ENCODE peak calls at places on chromosomes 2 and 18, in five cellular contexts. One of them, this sample, is unnamed.

GRCh38 chr2:239162141-239162821 is 238.5 kb downstream of the HDAC4 start:
- DNase-seq in fibroblast of lung: no peak
- DNase-seq in vagina: no peak
- DNase-seq in upper lobe of right lung: peak; percentile 58
- DNase-seq in right cardiac atrium: no peak
- DNase-seq in this sample: peak; percentile 46

GRCh38 chr2:193103064-193103463 is 908.3 kb upstream of the TMEFF2 start:
- DNase-seq in right cardiac atrium: no peak
- DNase-seq in fibroblast of lung: peak; percentile 34
- DNase-seq in upper lobe of right lung: no peak
- DNase-seq in vagina: no peak
- DNase-seq in this sample: no peak

GRCh38 chr2:100104718-100105677 is 37.4 kb downstream of the AFF3 start:
- DNase-seq in upper lobe of right lung: peak; percentile 66
- DNase-seq in right cardiac atrium: peak; percentile 16
- DNase-seq in vagina: no peak
- DNase-seq in fibroblast of lung: peak; percentile 35
- DNase-seq in this sample: no peak

GRCh38 chr2:188319845-188320244 is 28.2 kb downstream of the GULP1 start:
- DNase-seq in fibroblast of lung: no peak
- DNase-seq in upper lobe of right lung: no peak
- DNase-seq in right cardiac atrium: no peak
- DNase-seq in vagina: no peak
- DNase-seq in this sample: no peak

GRCh38 chr2:84986018-84986417 is 15.1 kb downstream of the KCMF1 start:
- DNase-seq in fibroblast of lung: peak; percentile 36
- DNase-seq in right cardiac atrium: no peak
- DNase-seq in upper lobe of right lung: no peak
- DNase-seq in vagina: no peak
- DNase-seq in this sample: no peak

GRCh38 chr2:231800493-231801091 is 14.3 kb downstream of the COPS7B start:
- DNase-seq in vagina: no peak
- DNase-seq in upper lobe of right lung: no peak
- DNase-seq in right cardiac atrium: no peak
- DNase-seq in fibroblast of lung: peak; percentile 17
- DNase-seq in this sample: no peak

GRCh38 chr2:99571609-99572344 is 82.0 kb upstream of the REV1 start:
- DNase-seq in fibroblast of lung: peak; percentile 48
- DNase-seq in upper lobe of right lung: no peak
- DNase-seq in vagina: no peak
- DNase-seq in right cardiac atrium: no peak
- DNase-seq in this sample: no peak

GRCh38 chr2:128777091-128778045 is 458.7 kb upstream of the HS6ST1 start:
- DNase-seq in vagina: peak; percentile 90
- DNase-seq in upper lobe of right lung: peak; percentile 43
- DNase-seq in right cardiac atrium: no peak
- DNase-seq in fibroblast of lung: no peak
- DNase-seq in this sample: no peak

GRCh38 chr2:196287977-196288538 is 116.7 kb upstream of the STK17B start:
- DNase-seq in upper lobe of right lung: no peak
- DNase-seq in fibroblast of lung: no peak
- DNase-seq in right cardiac atrium: no peak
- DNase-seq in vagina: no peak
- DNase-seq in this sample: no peak

GRCh38 chr2:189304360-189304759 is 124.8 kb upstream of the COL5A2 start:
- DNase-seq in fibroblast of lung: no peak
- DNase-seq in right cardiac atrium: no peak
- DNase-seq in upper lobe of right lung: no peak
- DNase-seq in vagina: no peak
- DNase-seq in this sample: no peak

GRCh38 chr2:153163055-153163454 is 315.5 kb downstream of the RPRM start:
- DNase-seq in vagina: no peak
- DNase-seq in right cardiac atrium: no peak
- DNase-seq in upper lobe of right lung: no peak
- DNase-seq in fibroblast of lung: peak; percentile 16
- DNase-seq in this sample: no peak

GRCh38 chr2:136783856-136784255 is 18.5 kb downstream of the THSD7B start:
- DNase-seq in fibroblast of lung: no peak
- DNase-seq in upper lobe of right lung: no peak
- DNase-seq in right cardiac atrium: no peak
- DNase-seq in vagina: no peak
- DNase-seq in this sample: no peak

GRCh38 chr2:159921752-159922404 is 123.9 kb upstream of the CD302 start:
- DNase-seq in fibroblast of lung: peak; percentile 54
- DNase-seq in right cardiac atrium: peak; percentile 78
- DNase-seq in vagina: no peak
- DNase-seq in upper lobe of right lung: peak; percentile 90
- DNase-seq in this sample: peak; percentile 54

GRCh38 chr2:25497862-25498407 is 156.2 kb upstream of the DNMT3A start:
- DNase-seq in right cardiac atrium: no peak
- DNase-seq in fibroblast of lung: no peak
- DNase-seq in vagina: no peak
- DNase-seq in upper lobe of right lung: no peak
- DNase-seq in this sample: no peak

GRCh38 chr2:241014224-241014623 is 15.8 kb downstream of the SNED1 start:
- DNase-seq in right cardiac atrium: no peak
- DNase-seq in upper lobe of right lung: peak; percentile 20
- DNase-seq in vagina: peak; percentile 64
- DNase-seq in fibroblast of lung: no peak
- DNase-seq in this sample: no peak

GRCh38 chr2:203744091-203744490 is 37.7 kb downstream of the CD28 start:
- DNase-seq in fibroblast of lung: no peak
- DNase-seq in vagina: no peak
- DNase-seq in upper lobe of right lung: no peak
- DNase-seq in right cardiac atrium: no peak
- DNase-seq in this sample: no peak

GRCh38 chr2:85713836-85714235 is 19.7 kb downstream of the GNLY start:
- DNase-seq in upper lobe of right lung: peak; percentile 86
- DNase-seq in vagina: no peak
- DNase-seq in right cardiac atrium: no peak
- DNase-seq in fibroblast of lung: no peak
- DNase-seq in this sample: no peak

GRCh38 chr18:73683618-73684238 is 463.9 kb downstream of the FBXO15 start:
- DNase-seq in fibroblast of lung: peak; percentile 41
- DNase-seq in upper lobe of right lung: no peak
- DNase-seq in right cardiac atrium: no peak
- DNase-seq in vagina: no peak
- DNase-seq in this sample: no peak

GRCh38 chr2:85164145-85164559 is 31.0 kb downstream of the TCF7L1 start:
- DNase-seq in vagina: no peak
- DNase-seq in upper lobe of right lung: no peak
- DNase-seq in fibroblast of lung: no peak
- DNase-seq in right cardiac atrium: no peak
- DNase-seq in this sample: no peak

GRCh38 chr18:26383454-26384270 is 157.4 kb downstream of the TAF4B start:
- DNase-seq in upper lobe of right lung: no peak
- DNase-seq in vagina: no peak
- DNase-seq in fibroblast of lung: peak; percentile 53
- DNase-seq in right cardiac atrium: no peak
- DNase-seq in this sample: no peak

GRCh38 chr2:178976351-178976750 is 73.6 kb downstream of the CCDC141 start:
- DNase-seq in upper lobe of right lung: no peak
- DNase-seq in vagina: no peak
- DNase-seq in right cardiac atrium: no peak
- DNase-seq in fibroblast of lung: no peak
- DNase-seq in this sample: no peak

GRCh38 chr2:73176881-73177644 is 25.3 kb upstream of the NOTO start:
- DNase-seq in right cardiac atrium: peak; percentile 93
- DNase-seq in fibroblast of lung: peak; percentile 69
- DNase-seq in vagina: no peak
- DNase-seq in upper lobe of right lung: peak; percentile 95
- DNase-seq in this sample: peak; percentile 95

GRCh38 chr2:73176205-73176880 is 26.0 kb upstream of the NOTO start:
- DNase-seq in vagina: no peak
- DNase-seq in right cardiac atrium: peak; percentile 21
- DNase-seq in fibroblast of lung: no peak
- DNase-seq in upper lobe of right lung: no peak
- DNase-seq in this sample: peak; percentile 29

GRCh38 chr2:73174244-73174643 is 28.1 kb upstream of the NOTO start:
- DNase-seq in upper lobe of right lung: no peak
- DNase-seq in fibroblast of lung: no peak
- DNase-seq in right cardiac atrium: no peak
- DNase-seq in vagina: no peak
- DNase-seq in this sample: no peak

GRCh38 chr2:73174941-73175662 is 27.3 kb upstream of the NOTO start:
- DNase-seq in upper lobe of right lung: no peak
- DNase-seq in vagina: no peak
- DNase-seq in fibroblast of lung: no peak
- DNase-seq in right cardiac atrium: no peak
- DNase-seq in this sample: no peak

DNA sequence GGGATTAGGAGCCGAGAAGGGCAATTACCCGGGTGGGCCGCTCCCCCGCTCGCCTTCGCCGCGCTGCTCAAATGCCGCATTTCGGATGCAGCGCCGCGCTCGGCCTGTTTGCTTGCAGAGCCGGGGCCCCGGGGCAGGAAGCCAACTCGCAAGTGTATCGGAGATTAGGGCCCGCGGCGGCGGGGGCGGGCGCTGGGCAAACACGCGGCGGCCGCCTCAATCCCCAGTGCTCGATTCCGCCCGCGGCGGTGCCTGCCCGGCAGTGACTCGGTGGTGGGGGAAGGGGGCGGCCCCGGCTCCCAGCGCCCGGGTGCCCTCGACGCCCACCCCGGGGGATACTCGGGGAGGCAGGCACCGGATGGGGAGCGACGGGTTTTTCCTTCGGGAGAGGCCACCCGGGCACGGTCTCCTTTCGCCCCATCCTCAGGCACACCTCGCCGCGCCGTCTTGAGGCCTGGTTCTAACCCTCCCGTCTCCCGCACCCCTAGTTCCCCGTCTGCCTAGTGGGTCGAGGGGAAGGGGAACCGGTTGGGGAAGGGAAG is 26.6 kb upstream of the NOTO start:
- DNase-seq in right cardiac atrium: peak; percentile 86
- DNase-seq in upper lobe of right lung: peak; percentile 90
- DNase-seq in fibroblast of lung: peak; percentile 72
- DNase-seq in vagina: no peak
- DNase-seq in this sample: peak; percentile 80
- H3K4me3 ChIP-seq in right cardiac atrium: peak overlapping the region; percentile 65
- H3K4me3 ChIP-seq in upper lobe of right lung: peak overlapping the region; percentile 57
- H3K4me3 ChIP-seq in fibroblast of lung: peak overlapping the region; percentile 29
- H3K4me3 ChIP-seq in vagina: peak overlapping the region; percentile 58
- H3K4me3 ChIP-seq in this sample: peak overlapping the region; percentile 75

DNA sequence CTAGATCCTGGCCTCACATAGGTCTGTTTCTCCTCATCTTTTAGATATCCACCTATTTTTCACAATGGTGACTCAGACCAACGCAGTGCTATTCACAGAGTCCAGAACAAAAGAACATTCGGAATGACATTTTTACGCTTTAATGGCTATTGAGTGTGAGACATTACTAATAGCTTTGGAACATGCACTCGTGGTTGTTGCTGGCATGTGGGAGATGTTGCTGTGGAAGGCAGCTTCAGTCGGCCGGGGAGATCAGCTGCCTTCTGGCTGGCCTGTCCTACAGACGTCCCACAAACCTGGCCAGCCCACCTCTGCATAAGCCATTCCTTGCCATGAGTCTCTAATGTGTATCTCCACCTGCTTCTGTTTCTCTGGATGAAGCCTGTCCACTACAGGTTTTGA is 3.4 kb downstream of the MBP start:
- DNase-seq in vagina: no peak
- DNase-seq in right cardiac atrium: no peak
- DNase-seq in fibroblast of lung: peak; percentile 99
- DNase-seq in upper lobe of right lung: no peak
- DNase-seq in this sample: peak; percentile 58
- H3K4me1 ChIP-seq in vagina: peaks cover 73% of the 10 kb centered on the region
- H3K4me1 ChIP-seq in right cardiac atrium: peaks cover 3% of the 10 kb centered on the region
- H3K4me1 ChIP-seq in fibroblast of lung: peaks cover 6% of the 10 kb centered on the region
- H3K4me1 ChIP-seq in upper lobe of right lung: peaks cover 35% of the 10 kb centered on the region
- H3K4me1 ChIP-seq in this sample: peaks cover 59% of the 10 kb centered on the region

DNA sequence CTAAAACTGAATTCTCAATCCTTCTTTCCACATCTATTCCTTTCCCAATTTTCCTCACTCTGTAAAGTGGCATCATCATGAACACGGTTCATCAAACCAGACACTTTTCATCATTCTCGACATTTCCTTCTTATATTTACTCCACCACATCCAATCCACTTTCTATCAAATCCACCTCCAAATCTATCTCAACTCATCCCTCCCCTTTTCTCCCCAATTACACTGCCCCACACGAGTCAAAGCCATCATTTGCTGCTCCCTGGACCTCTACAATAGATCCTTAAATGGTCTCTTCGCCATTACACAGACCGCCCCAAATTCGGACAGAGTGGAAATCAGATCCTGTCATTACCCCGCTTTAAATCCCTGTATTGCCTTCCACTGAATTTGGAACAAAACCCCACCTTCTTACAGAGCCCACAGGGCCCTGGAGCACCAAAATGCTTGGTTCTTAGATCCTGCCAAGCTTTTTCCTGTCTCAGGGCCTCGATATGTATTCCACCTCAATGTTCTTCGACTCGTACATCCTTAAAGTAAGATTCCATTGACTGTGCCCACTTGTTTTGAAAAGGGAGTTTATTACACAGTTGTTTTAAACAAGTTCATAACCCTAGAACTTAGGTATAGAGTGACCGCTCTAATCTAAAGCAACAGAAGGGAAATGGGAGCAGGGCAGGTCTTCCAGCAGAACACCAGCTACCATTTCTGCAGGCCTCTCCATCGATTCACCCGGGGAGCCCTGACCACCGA is 837 bp downstream of the ACAA2 start:
- DNase-seq in right cardiac atrium: no peak
- DNase-seq in vagina: no peak
- DNase-seq in fibroblast of lung: peak; percentile 29
- DNase-seq in upper lobe of right lung: no peak
- DNase-seq in this sample: no peak
- H3K4me3 ChIP-seq in right cardiac atrium: peak overlapping the region; percentile 76
- H3K4me3 ChIP-seq in vagina: peak overlapping the region; percentile 88
- H3K4me3 ChIP-seq in fibroblast of lung: peak overlapping the region; percentile 98
- H3K4me3 ChIP-seq in upper lobe of right lung: peak overlapping the region; percentile 78
- H3K4me3 ChIP-seq in this sample: peak overlapping the region; percentile 85

GRCh38 chr2:230224458-230224857 is 1.1 kb upstream of the SP140 start:
- DNase-seq in right cardiac atrium: no peak
- DNase-seq in vagina: no peak
- DNase-seq in fibroblast of lung: no peak
- DNase-seq in upper lobe of right lung: no peak
- DNase-seq in this sample: no peak

GRCh38 chr2:230221533-230221932 is 1.7 kb upstream of the SP110 start:
- DNase-seq in fibroblast of lung: no peak
- DNase-seq in upper lobe of right lung: no peak
- DNase-seq in right cardiac atrium: no peak
- DNase-seq in vagina: no peak
- DNase-seq in this sample: no peak

GRCh38 chr2:230227216-230227615 is 1.7 kb downstream of the SP140 start:
- DNase-seq in upper lobe of right lung: no peak
- DNase-seq in right cardiac atrium: no peak
- DNase-seq in vagina: no peak
- DNase-seq in fibroblast of lung: no peak
- DNase-seq in this sample: no peak

GRCh38 chr2:230226090-230226551 is 585 bp downstream of the SP140 start:
- DNase-seq in right cardiac atrium: no peak
- DNase-seq in upper lobe of right lung: no peak
- DNase-seq in fibroblast of lung: no peak
- DNase-seq in vagina: no peak
- DNase-seq in this sample: no peak

DNA sequence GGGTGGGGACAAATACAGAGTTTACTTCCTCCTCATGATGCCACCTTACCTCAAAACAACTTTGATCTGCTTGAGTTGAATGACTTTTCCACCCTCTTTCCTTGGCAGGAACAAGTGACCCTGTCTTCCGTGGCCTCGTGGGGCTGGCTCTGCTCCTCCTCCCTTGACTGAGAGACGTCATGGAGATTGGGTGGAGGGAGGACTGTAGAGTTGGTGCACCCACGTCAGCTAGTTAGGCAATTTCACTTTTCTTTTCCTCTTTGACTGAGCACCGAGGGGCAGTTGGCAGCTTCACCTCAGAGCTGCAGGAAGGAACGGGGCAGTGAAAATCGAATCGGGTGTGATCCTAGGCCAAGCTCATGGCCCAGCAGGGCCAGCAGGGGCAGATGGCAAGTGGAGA is at the start of gene SP140:
- DNase-seq in right cardiac atrium: peak; percentile 31
- DNase-seq in fibroblast of lung: no peak
- DNase-seq in upper lobe of right lung: peak; percentile 77
- DNase-seq in vagina: no peak
- DNase-seq in this sample: no peak
- H3K4me1 ChIP-seq in right cardiac atrium: peaks cover 1% of the 10 kb centered on the region
- H3K4me1 ChIP-seq in fibroblast of lung: peaks cover 2% of the 10 kb centered on the region
- H3K4me1 ChIP-seq in upper lobe of right lung: peaks cover 1% of the 10 kb centered on the region
- H3K4me1 ChIP-seq in vagina: peaks cover 5% of the 10 kb centered on the region
- H3K4me1 ChIP-seq in this sample: no peaks in the 10 kb centered on the region